ENCODE peak calls at places on chromosomes 1 and 21, in seven cellular contexts. A is GDM1; I is Peyer's patch; R is left lung; L is central memory CD4-positive, alpha-beta T cell; K is OCI-LY7; C is GM06990. P is an unnamed sample.

GRCh38 chr1:199811163-199811562 is 216.3 kb upstream of the NR5A2 start:
- DNase-seq in A (no peak), I (no peak), R (no peak), L (no peak), K (no peak), C (no peak), P (no peak)

GRCh38 chr1:12276225-12276624 is 46.4 kb downstream of the VPS13D start:
- DNase-seq in A (no peak), I (no peak), R (no peak), L (peak; percentile 16), K (no peak), C (no peak), P (no peak)

GRCh38 chr1:100584761-100585745 is 47.1 kb downstream of the GPR88 start:
- DNase-seq in A (no peak), I (no peak), R (no peak), L (no peak), K (no peak), C (no peak), P (no peak)

GRCh38 chr1:190849346-190849745 is 371.7 kb upstream of the BRINP3 start:
- DNase-seq in A (no peak), I (no peak), R (no peak), L (no peak), K (no peak), C (no peak), P (no peak)

GRCh38 chr1:31571340-31572295 is 4.7 kb upstream of the TINAGL1 start:
- DNase-seq in A (no peak), I (no peak), R (peak; percentile 28), L (no peak), K (peak; percentile 27), C (no peak), P (no peak)

GRCh38 chr1:19384113-19384512 is 72.0 kb downstream of the SLC66A1 start:
- DNase-seq in A (no peak), I (no peak), R (no peak), L (no peak), K (no peak), C (no peak), P (no peak)

GRCh38 chr1:4203501-4203900 is 303.4 kb upstream of the C1orf174 start:
- DNase-seq in A (no peak), I (no peak), R (no peak), L (no peak), K (no peak), C (no peak), P (no peak)

GRCh38 chr1:92084651-92085050 is 4.5 kb downstream of the BTBD8 start:
- DNase-seq in A (no peak), I (no peak), R (no peak), L (no peak), K (no peak), C (no peak), P (no peak)

GRCh38 chr1:107883562-107883961 is 81.4 kb downstream of the VAV3 start:
- DNase-seq in A (peak; percentile 31), I (no peak), R (peak; percentile 9), L (no peak), K (no peak), C (no peak), P (peak; percentile 44)

GRCh38 chr1:29320541-29320940 is 84.2 kb downstream of the PTPRU start:
- DNase-seq in A (no peak), I (no peak), R (peak; percentile 72), L (no peak), K (no peak), C (no peak), P (no peak)

GRCh38 chr1:193707271-193708015 is 521.0 kb upstream of the B3GALT2 start:
- DNase-seq in A (no peak), I (no peak), R (no peak), L (no peak), K (no peak), C (no peak), P (no peak)

GRCh38 chr1:204320413-204320812 is 39.3 kb downstream of the PLEKHA6 start:
- DNase-seq in A (no peak), I (no peak), R (no peak), L (no peak), K (no peak), C (no peak), P (no peak)

GRCh38 chr1:72781038-72781437 is 498.7 kb upstream of the NEGR1 start:
- DNase-seq in A (no peak), I (no peak), R (no peak), L (no peak), K (no peak), C (no peak), P (no peak)

GRCh38 chr21:43681650-43682049 is 22.3 kb downstream of the RRP1B start:
- DNase-seq in A (no peak), I (no peak), R (no peak), L (no peak), K (no peak), C (no peak), P (no peak)

GRCh38 chr1:211478801-211479619 is 13.0 kb downstream of the RD3 start:
- DNase-seq in A (no peak), I (no peak), R (peak; percentile 74), L (no peak), K (no peak), C (no peak), P (no peak)

GRCh38 chr1:31069392-31069791 is 3.9 kb upstream of the PUM1 start:
- DNase-seq in A (no peak), I (no peak), R (no peak), L (no peak), K (no peak), C (no peak), P (no peak)